ENCODE peak calls at places on chromosomes 4 and X, in four cellular contexts. E, G, N and V are unnamed samples.
A peak's percentile ranks its signal among the peaks of the same experiment; 100 is the strongest.

GRCh38 chrX:103730746-103731508 is 20.2 kb downstream of the TMEM31 start:
- DNase-seq in N (no peak), G (no peak), E (no peak), V (no peak)

GRCh38 chr4:92059615-92060014 is 244.2 kb upstream of the GRID2 start:
- DNase-seq in E (no peak), N (no peak), G (no peak), V (no peak)

GRCh38 chrX:39960219-39960618 is 137.5 kb downstream of the BCOR start:
- DNase-seq in E (no peak), N (no peak), G (no peak), V (peak; percentile 54)

GRCh38 chr4:164210377-164210776 is 543.6 kb upstream of the SMIM31 start:
- DNase-seq in G (no peak), E (no peak), N (no peak), V (no peak)

GRCh38 chr4:41881931-41882621 is 53.2 kb upstream of the TMEM33 start:
- DNase-seq in G (peak; percentile 41), E (no peak), N (peak; percentile 9), V (no peak)

GRCh38 chr4:57850141-57850540 is 740.0 kb upstream of the IGFBP7 start:
- DNase-seq in N (no peak), E (no peak), G (no peak), V (no peak)

GRCh38 chr4:69786547-69786946 is 26.1 kb upstream of the SULT1B1 start:
- DNase-seq in G (no peak), E (no peak), N (no peak), V (no peak)

GRCh38 chrX:132592880-132593279 is 104.0 kb upstream of the MBNL3 start:
- DNase-seq in N (peak; percentile 8), G (peak; percentile 29), E (peak; percentile 0), V (no peak)

GRCh38 chrX:118730500-118731247 is 3.3 kb downstream of the IL13RA1 start:
- DNase-seq in G (no peak), E (peak; percentile 56), N (no peak), V (no peak)

GRCh38 chr4:104905546-104905945 is 241.1 kb upstream of the TET2 start:
- DNase-seq in G (no peak), N (no peak), E (no peak), V (no peak)